ENCODE peak calls at places on chromosomes 3 and 15, in ten cellular contexts. F is fibroblast of lung, S is NCI-H2029 treated with DMSO at 0.1 percent for 48 hours, J is stromal cell of bone marrow, M is NCI-H1694 treated with DMSO at 0.1 percent for 48 hours, Z is NCI-H1105, H is K562, W is HCEC 1CT, E is T-helper 9 cell, Y is activated T-cell treated with anti-CD3 and anti-CD28 coated beads for 1 hour. L is an unnamed sample.

GRCh38 chr3:187291512-187292132 is at the start of gene MASP1:
- DNase-seq in S (no peak), M (no peak), Y (no peak), J (no peak), E (no peak), F (peak; percentile 17), H (no peak), Z (no peak), W (no peak), L (no peak)

GRCh38 chr15:83170474-83171165 is 37.0 kb downstream of the HDGFL3 start:
- DNase-seq in S (no peak), F (peak; percentile 54), Y (no peak), Z (no peak), M (no peak), H (no peak), J (peak; percentile 3), E (no peak), W (peak; percentile 64), L (no peak)

GRCh38 chr15:90266061-90266431 is 574 bp downstream of the NGRN start:
- DNase-seq in F (peak; percentile 21), H (no peak), S (no peak), J (no peak), E (peak; percentile 34), Z (no peak), Y (no peak), M (no peak), W (peak; percentile 27), L (no peak)

GRCh38 chr15:52558196-52558595 is 10.6 kb downstream of the ARPP19 start:
- DNase-seq in Z (no peak), H (no peak), M (no peak), S (no peak), E (no peak), W (peak; percentile 77), F (peak; percentile 65), J (peak; percentile 50), Y (no peak), L (no peak)

GRCh38 chr3:41598804-41599481 is 363.0 kb downstream of the ULK4 start:
- DNase-seq in J (peak; percentile 6), S (peak; percentile 44), H (no peak), Z (no peak), E (no peak), Y (no peak), F (peak; percentile 18), M (no peak), W (peak; percentile 33), L (no peak)

GRCh38 chr3:11126653-11127052 is 27.6 kb upstream of the HRH1 start:
- DNase-seq in Z (no peak), W (no peak), J (no peak), M (no peak), H (peak; percentile 4), E (no peak), F (no peak), S (no peak), Y (no peak), L (no peak)

GRCh38 chr3:47961815-47962606 is 54.2 kb downstream of the MAP4 start:
- DNase-seq in E (peak; percentile 0), H (no peak), J (no peak), F (no peak), Y (peak; percentile 7), M (no peak), Z (no peak), S (no peak), W (no peak), L (no peak)

GRCh38 chr3:144164352-144164751 is 192.7 kb downstream of the DIPK2A start:
- DNase-seq in S (no peak), Y (no peak), M (no peak), Z (no peak), E (no peak), H (no peak), W (no peak), J (no peak), F (no peak), L (no peak)

GRCh38 chr3:101549473-101549872 is 12.2 kb upstream of the TRMT10C start:
- DNase-seq in H (no peak), F (no peak), S (no peak), J (no peak), M (no peak), Z (no peak), E (no peak), Y (no peak), W (no peak), L (no peak)

GRCh38 chr3:105752791-105753415 is 115.9 kb downstream of the CBLB start:
- DNase-seq in F (no peak), M (no peak), Y (peak; percentile 12), H (no peak), E (peak; percentile 18), S (no peak), Z (no peak), J (no peak), W (peak; percentile 14), L (no peak)

GRCh38 chr15:62432702-62433398 is 267.8 kb upstream of the C2CD4B start:
- DNase-seq in Y (no peak), M (no peak), F (peak; percentile 50), J (no peak), Z (no peak), H (no peak), W (no peak), E (no peak), S (no peak), L (no peak)

GRCh38 chr15:68783226-68784054 is 37.3 kb downstream of the ANP32A start:
- DNase-seq in J (no peak), Z (no peak), E (peak; percentile 67), S (no peak), M (peak; percentile 3), Y (peak; percentile 62), F (no peak), H (peak; percentile 58), W (no peak), L (no peak)

GRCh38 chr15:41862515-41863116 is 24.0 kb downstream of the PLA2G4B start:
- DNase-seq in H (no peak), W (no peak), E (no peak), J (no peak), Y (no peak), S (peak; percentile 16), M (no peak), F (no peak), Z (no peak), L (no peak)

GRCh38 chr3:193590088-193590856 is 2.7 kb upstream of the OPA1 start:
- DNase-seq in M (no peak), Y (no peak), S (no peak), W (peak; percentile 72), E (no peak), J (peak; percentile 25), H (peak; percentile 56), Z (no peak), F (peak; percentile 61), L (no peak)

GRCh38 chr15:66472176-66472999 is 25.2 kb downstream of the SNAPC5 start:
- DNase-seq in E (peak; percentile 15), H (no peak), F (peak; percentile 46), Z (no peak), Y (no peak), W (peak; percentile 44), M (no peak), J (peak; percentile 13), S (no peak), L (no peak)

GRCh38 chr3:184042617-184043016 is 10.2 kb upstream of the HTR3C start:
- DNase-seq in F (no peak), E (no peak), H (no peak), Z (peak; percentile 81), W (no peak), S (no peak), Y (no peak), M (no peak), J (no peak), L (no peak)

GRCh38 chr15:77186518-77187095 is 115.7 kb upstream of the TSPAN3 start:
- DNase-seq in H (no peak), M (peak; percentile 42), J (no peak), Y (no peak), Z (no peak), W (peak; percentile 9), E (no peak), F (peak; percentile 72), S (no peak), L (no peak)

GRCh38 chr3:70358978-70359580 is 46.6 kb upstream of the MDFIC2 start:
- DNase-seq in H (no peak), F (peak; percentile 59), M (no peak), S (no peak), Z (no peak), E (no peak), Y (no peak), J (peak; percentile 16), W (peak; percentile 1), L (no peak)

GRCh38 chr15:92650966-92651365 is 4.6 kb downstream of the FAM174B start:
- DNase-seq in Y (no peak), E (no peak), W (no peak), M (no peak), Z (no peak), J (no peak), S (no peak), H (no peak), F (no peak), L (no peak)

GRCh38 chr3:196320110-196320509 is 2.1 kb upstream of the DYNLT2B start:
- DNase-seq in W (no peak), S (no peak), E (no peak), Y (no peak), F (no peak), M (no peak), J (no peak), Z (no peak), H (no peak), L (no peak)

GRCh38 chr3:188439080-188439479 is 285.1 kb downstream of the LPP start:
- DNase-seq in S (no peak), M (no peak), W (no peak), Z (no peak), F (no peak), Y (no peak), H (no peak), E (no peak), J (no peak), L (no peak)

GRCh38 chr3:85709483-85709882 is 750.7 kb downstream of the CADM2 start:
- DNase-seq in J (no peak), W (no peak), H (no peak), M (no peak), E (no peak), S (no peak), Y (no peak), Z (peak; percentile 13), F (no peak), L (peak; percentile 28)

GRCh38 chr3:111582114-111582461 is 13.1 kb downstream of the ZBED2 start:
- DNase-seq in E (no peak), W (peak; percentile 81), Y (no peak), S (no peak), F (peak; percentile 34), H (no peak), Z (no peak), J (peak; percentile 52), M (no peak), L (no peak)

GRCh38 chr3:42081814-42082473 is 9.2 kb upstream of the TRAK1 start:
- DNase-seq in M (no peak), H (no peak), S (no peak), E (no peak), W (no peak), F (no peak), Y (no peak), Z (no peak), J (no peak), L (no peak)

GRCh38 chr3:123120546-123120945 is 53.7 kb downstream of the PDIA5 start:
- DNase-seq in S (no peak), E (no peak), J (no peak), M (peak; percentile 41), Y (no peak), H (no peak), Z (no peak), W (no peak), F (no peak), L (no peak)

GRCh38 chr3:66037986-66038369 is 740 bp downstream of the MAGI1 start:
- DNase-seq in S (no peak), Z (peak; percentile 3), M (no peak), H (peak; percentile 7), E (no peak), W (no peak), Y (no peak), J (no peak), F (no peak), L (no peak)

GRCh38 chr3:141367038-141367730 is 1.1 kb upstream of the ZBTB38 start:
- DNase-seq in S (no peak), Y (no peak), F (peak; percentile 99), H (no peak), M (no peak), E (no peak), Z (no peak), W (peak; percentile 100), J (peak; percentile 96), L (no peak)

GRCh38 chr3:110625126-110625798 is 446.4 kb upstream of the NECTIN3 start:
- DNase-seq in H (peak; percentile 26), F (no peak), J (no peak), Y (no peak), M (no peak), W (no peak), E (no peak), Z (no peak), S (no peak), L (no peak)